ENCODE peak calls at places on chromosomes 6 and 20, in nine cellular contexts. R is stomach, T is HepG2, G is transverse colon, I is HCT116, M is upper lobe of left lung, J is endothelial cell of umbilical vein, C is GM12878, E is SK-N-SH. Q is an unnamed sample.
A peak's percentile ranks its signal among the peaks of the same experiment; 100 is the strongest.

GRCh38 chr6:45916692-45917091 is 99.0 kb downstream of the CLIC5 start:
- DNase-seq in R (no peak), E (no peak), I (no peak), G (no peak), M (no peak), T (no peak), C (no peak), J (no peak), Q (no peak)

GRCh38 chr20:49282584-49283171 is 4.8 kb upstream of the ZNFX1 start:
- DNase-seq in I (no peak), R (no peak), M (no peak), G (no peak), J (no peak), E (no peak), C (no peak), T (no peak), Q (no peak)

GRCh38 chr6:121847806-121848522 is 412.5 kb downstream of the GJA1 start:
- DNase-seq in M (no peak), J (peak; percentile 34), R (no peak), I (no peak), G (no peak), E (no peak), T (no peak), C (no peak), Q (no peak)

GRCh38 chr6:52694404-52694803 is 23.5 kb downstream of the TMEM14A start:
- DNase-seq in C (no peak), G (no peak), R (no peak), I (no peak), T (no peak), M (no peak), J (no peak), E (no peak), Q (no peak)

GRCh38 chr6:164749126-164749758 is 560.2 kb downstream of the C6orf118 start:
- DNase-seq in E (peak; percentile 61), R (no peak), C (no peak), G (no peak), M (no peak), J (no peak), T (no peak), I (no peak), Q (no peak)

GRCh38 chr6:68572525-68572924 is 62.6 kb upstream of the ADGRB3 start:
- DNase-seq in M (peak; percentile 24), G (no peak), T (peak; percentile 62), I (no peak), R (no peak), E (peak; percentile 11), C (peak; percentile 3), J (no peak), Q (no peak)

GRCh38 chr6:86192123-86192522 is 549.4 kb upstream of the SYNCRIP start:
- DNase-seq in G (no peak), R (no peak), C (no peak), T (peak; percentile 11), M (no peak), J (peak; percentile 15), I (peak; percentile 16), E (no peak), Q (no peak)

GRCh38 chr6:119476554-119476953 is 127.0 kb upstream of the MAN1A1 start:
- DNase-seq in M (no peak), E (no peak), I (no peak), C (no peak), R (no peak), T (no peak), J (no peak), G (no peak), Q (no peak)

GRCh38 chr6:125307150-125307838 is 5.5 kb upstream of the HDDC2 start:
- DNase-seq in M (no peak), E (no peak), T (peak; percentile 33), G (no peak), I (no peak), J (no peak), R (no peak), C (no peak), Q (no peak)

GRCh38 chr6:167089243-167090142 is 33.4 kb upstream of the CCR6 start:
- DNase-seq in G (no peak), E (no peak), T (no peak), M (no peak), C (no peak), J (no peak), I (no peak), R (no peak), Q (no peak)

GRCh38 chr6:13472976-13473645 is 14.3 kb downstream of the GFOD1 start:
- DNase-seq in J (no peak), G (no peak), R (no peak), I (no peak), T (no peak), M (no peak), C (no peak), E (no peak), Q (no peak)

GRCh38 chr20:58839474-58839874 is 11.2 kb downstream of the GNAS-AS1 start:
- DNase-seq in G (no peak), R (no peak), T (peak; percentile 34), E (peak; percentile 85), C (no peak), I (peak; percentile 7), M (no peak), J (peak; percentile 21), Q (no peak)

GRCh38 chr6:159989882-159990480 is 21.1 kb downstream of the IGF2R start:
- DNase-seq in C (no peak), T (no peak), R (no peak), M (no peak), G (no peak), J (no peak), I (no peak), E (no peak), Q (no peak)

GRCh38 chr20:52049001-52049731 is 142.4 kb downstream of the ZFP64 start:
- DNase-seq in E (no peak), C (no peak), M (no peak), T (no peak), J (peak; percentile 18), I (no peak), G (no peak), R (no peak), Q (no peak)

GRCh38 chr20:43681468-43681942 is 14.6 kb downstream of the MYBL2 start:
- DNase-seq in C (peak; percentile 21), M (no peak), E (no peak), J (no peak), I (no peak), T (no peak), G (peak; percentile 25), R (no peak), Q (no peak)

GRCh38 chr6:155436981-155437749 is 18.5 kb downstream of the NOX3 start:
- DNase-seq in J (peak; percentile 65), C (no peak), E (peak; percentile 70), M (no peak), R (no peak), I (no peak), T (peak; percentile 31), G (no peak), Q (no peak)

GRCh38 chr20:47150403-47151152 is 205.9 kb downstream of the ZMYND8 start:
- DNase-seq in C (no peak), G (peak; percentile 66), J (peak; percentile 64), R (peak; percentile 64), M (peak; percentile 77), I (peak; percentile 75), T (peak; percentile 86), E (peak; percentile 82), Q (no peak)
- TF ChIP-seq POLR2AphosphoS5 in C (no peak), G (no peak), J (no peak), R (no peak), M (no peak), I (no peak), T (no peak), E (no peak), Q (no peak)

DNA sequence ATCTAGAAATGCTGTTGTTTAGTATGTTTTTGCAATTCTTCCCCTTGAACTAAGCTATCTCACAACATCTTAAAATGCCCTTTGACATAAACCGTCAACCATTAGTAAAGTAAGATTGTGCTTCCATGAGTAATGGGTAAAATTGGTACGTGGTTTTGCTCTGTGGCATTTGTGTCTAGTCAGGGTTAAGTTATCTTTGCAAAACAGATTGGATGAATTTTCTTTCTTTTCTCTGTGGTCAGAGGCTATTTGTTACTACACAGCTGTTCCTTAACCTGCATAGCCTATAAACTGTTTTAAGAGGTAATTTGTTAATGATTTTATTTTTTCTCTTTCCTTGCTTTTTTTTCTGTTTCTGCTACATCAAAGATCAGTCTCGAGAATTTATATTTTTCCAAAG is 75.4 kb downstream of the RPP40 start:
- DNase-seq in G (no peak), C (no peak), E (no peak), M (no peak), I (no peak), J (no peak), T (no peak), R (no peak), Q (no peak)
- H3K4me1 ChIP-seq in G (peaks cover 26% of the 10 kb centered on the region), C (no peaks in the 10 kb centered on the region), E (peaks cover 18% of the 10 kb centered on the region), M (peaks cover 28% of the 10 kb centered on the region), I (peaks cover 12% of the 10 kb centered on the region), J (no peaks in the 10 kb centered on the region), T (peaks cover 16% of the 10 kb centered on the region), R (peaks cover 8% of the 10 kb centered on the region), Q (peaks cover 15% of the 10 kb centered on the region)

GRCh38 chr6:37578104-37578503 is 78.4 kb upstream of the CCDC167 start:
- DNase-seq in I (no peak), C (no peak), M (no peak), T (no peak), E (no peak), R (no peak), J (no peak), G (no peak), Q (no peak)

GRCh38 chr6:37575221-37575620 is 75.5 kb upstream of the CCDC167 start:
- DNase-seq in G (no peak), T (no peak), C (no peak), M (no peak), I (no peak), R (no peak), E (peak; percentile 64), J (no peak), Q (no peak)

GRCh38 chr6:37579444-37580067 is 79.9 kb upstream of the CCDC167 start:
- DNase-seq in G (no peak), C (no peak), I (no peak), M (no peak), E (no peak), T (no peak), J (no peak), R (no peak), Q (no peak)

GRCh38 chr6:37572340-37572739 is 72.6 kb upstream of the CCDC167 start:
- DNase-seq in R (no peak), J (no peak), M (no peak), C (no peak), E (no peak), I (no peak), T (no peak), G (no peak), Q (no peak)

DNA sequence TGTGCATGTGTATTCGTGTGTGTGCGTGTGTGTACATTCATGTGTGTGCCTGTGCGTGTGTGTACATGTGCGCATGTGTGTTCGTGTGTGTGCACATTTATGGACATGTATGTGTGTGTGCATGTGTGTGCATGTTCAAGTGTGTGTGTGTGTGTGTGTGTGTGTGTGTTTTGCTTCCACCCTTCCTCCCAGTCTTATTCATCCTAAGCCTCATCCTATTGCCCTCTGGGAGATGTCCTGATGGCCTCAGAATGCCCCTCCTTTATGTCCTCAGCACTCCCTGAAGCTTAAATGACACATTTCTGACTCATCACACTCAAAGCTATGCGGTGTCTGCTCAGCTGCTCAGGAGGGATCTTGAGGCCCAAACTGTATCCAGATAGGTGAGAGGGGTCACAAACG is 76.6 kb upstream of the CCDC167 start:
- DNase-seq in I (peak; percentile 85), G (no peak), J (no peak), E (no peak), R (no peak), M (no peak), C (no peak), T (no peak), Q (no peak)
- TF ChIP-seq POLR2AphosphoS5 in I (peak; percentile 61), G (no peak), J (no peak), E (no peak), R (no peak), M (no peak), C (no peak), T (no peak), Q (no peak)

GRCh38 chr20:57426156-57426769 is 35.1 kb downstream of the RBM38 start:
- DNase-seq in E (no peak), M (no peak), G (no peak), J (no peak), R (no peak), C (no peak), T (no peak), I (no peak), Q (no peak)
- H3K4me1 ChIP-seq in E (no peaks in the 10 kb centered on the region), M (peaks cover 5% of the 10 kb centered on the region), G (no peaks in the 10 kb centered on the region), J (no peaks in the 10 kb centered on the region), R (peaks cover 4% of the 10 kb centered on the region), C (peaks cover 25% of the 10 kb centered on the region), T (peaks cover 35% of the 10 kb centered on the region), I (peaks cover 8% of the 10 kb centered on the region), Q (no peaks in the 10 kb centered on the region)